ENCODE peak calls at places on chromosomes 13 and 19, in nine cellular contexts. X is PC-9, J is stomach, G is PC-3, L is bronchial epithelial cell, Q is MM.1S, N is AG04450, A is suprapubic skin, U is tibial nerve. V is an unnamed sample.

GRCh38 chr13:89925107-89925506 is 1422.4 kb upstream of the MIR17HG start:
- DNase-seq in X (no peak), J (no peak), G (peak; percentile 53), L (peak; percentile 45), Q (no peak), N (no peak), A (no peak), U (no peak), V (peak; percentile 14)

GRCh38 chr19:7679771-7680605 is 645 bp upstream of the TRAPPC5 start:
- DNase-seq in X (no peak), J (no peak), G (no peak), L (no peak), Q (no peak), N (no peak), A (no peak), U (no peak), V (no peak)

GRCh38 chr13:103431880-103432279 is 365.7 kb upstream of the SLC10A2 start:
- DNase-seq in X (no peak), J (no peak), G (no peak), L (no peak), Q (no peak), N (no peak), A (no peak), U (no peak), V (no peak)

GRCh38 chr13:113923376-113924063 is 50.4 kb downstream of the C13orf46 start:
- DNase-seq in X (no peak), J (no peak), G (no peak), L (no peak), Q (no peak), N (no peak), A (peak; percentile 18), U (no peak), V (no peak)

GRCh38 chr19:38727868-38728660 is 16.2 kb downstream of the CAPN12 start:
- DNase-seq in X (no peak), J (no peak), G (no peak), L (no peak), Q (no peak), N (no peak), A (no peak), U (no peak), V (no peak)

GRCh38 chr19:24159707-24160106 is 72.7 kb downstream of the ZNF254 start:
- DNase-seq in X (peak; percentile 43), J (no peak), G (peak; percentile 49), L (peak; percentile 43), Q (no peak), N (no peak), A (no peak), U (no peak), V (no peak)

GRCh38 chr13:78759704-78760103 is 100.7 kb upstream of the OBI1 start:
- DNase-seq in X (no peak), J (no peak), G (no peak), L (no peak), Q (no peak), N (no peak), A (no peak), U (no peak), V (no peak)

GRCh38 chr19:3149089-3149488 is 13.3 kb downstream of the GNA15 start:
- DNase-seq in X (no peak), J (no peak), G (no peak), L (no peak), Q (no peak), N (no peak), A (no peak), U (no peak), V (no peak)

GRCh38 chr19:53294786-53295441 is 27.4 kb upstream of the VN1R4 start:
- DNase-seq in X (no peak), J (no peak), G (no peak), L (no peak), Q (no peak), N (no peak), A (no peak), U (no peak), V (no peak)

GRCh38 chr13:99340638-99341037 is 33.4 kb upstream of the GPR183 start:
- DNase-seq in X (no peak), J (no peak), G (no peak), L (no peak), Q (no peak), N (no peak), A (no peak), U (no peak), V (no peak)

DNA sequence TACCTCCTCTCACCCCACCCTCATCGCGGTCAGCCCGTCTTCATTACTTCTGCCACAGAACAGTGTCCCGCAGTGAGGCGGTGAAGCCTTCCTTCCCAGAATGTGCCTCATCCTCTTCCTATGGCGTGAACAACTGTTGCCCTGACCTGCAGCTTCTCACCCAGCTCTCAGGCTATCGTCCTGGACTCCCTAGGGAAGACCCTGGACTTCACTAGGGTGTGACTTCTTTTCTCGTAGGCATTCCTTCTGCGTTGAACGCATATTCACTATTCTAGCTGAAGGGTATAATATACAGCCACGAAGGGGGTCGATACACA is 982 bp downstream of the ZNF865 start:
- DNase-seq in X (no peak), J (no peak), G (no peak), L (no peak), Q (no peak), N (no peak), A (no peak), U (no peak), V (no peak)
- TF ChIP-seq CTCF in X (peak; percentile 4), J (no peak), G (no peak), L (no peak), Q (no peak), N (no peak), A (no peak), U (no peak), V (peak; percentile 3)

DNA sequence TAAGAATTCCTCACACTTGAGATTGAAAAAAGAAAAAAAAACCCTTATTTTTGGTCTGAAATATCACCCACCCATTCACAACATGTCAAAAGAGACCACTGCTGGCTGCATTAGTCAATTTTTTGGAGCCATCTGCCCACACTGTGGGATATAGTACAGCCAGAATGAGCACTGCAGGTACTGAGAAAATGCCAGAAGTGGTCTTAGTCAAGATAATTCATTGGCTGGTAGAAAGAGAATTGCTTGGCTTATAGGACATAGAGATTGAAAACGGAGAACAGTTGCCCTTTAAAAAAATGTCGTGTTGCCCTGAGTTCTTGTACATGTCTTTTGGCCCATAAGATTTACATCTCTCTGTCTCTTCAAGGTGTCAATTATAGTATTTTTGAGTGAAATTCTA is 1899.5 kb downstream of the OLFM4 start:
- DNase-seq in X (no peak), J (no peak), G (no peak), L (no peak), Q (no peak), N (no peak), A (no peak), U (no peak), V (no peak)
- TF ChIP-seq CTCF in X (no peak), J (no peak), G (no peak), L (no peak), Q (no peak), N (no peak), A (no peak), U (no peak), V (no peak)

DNA sequence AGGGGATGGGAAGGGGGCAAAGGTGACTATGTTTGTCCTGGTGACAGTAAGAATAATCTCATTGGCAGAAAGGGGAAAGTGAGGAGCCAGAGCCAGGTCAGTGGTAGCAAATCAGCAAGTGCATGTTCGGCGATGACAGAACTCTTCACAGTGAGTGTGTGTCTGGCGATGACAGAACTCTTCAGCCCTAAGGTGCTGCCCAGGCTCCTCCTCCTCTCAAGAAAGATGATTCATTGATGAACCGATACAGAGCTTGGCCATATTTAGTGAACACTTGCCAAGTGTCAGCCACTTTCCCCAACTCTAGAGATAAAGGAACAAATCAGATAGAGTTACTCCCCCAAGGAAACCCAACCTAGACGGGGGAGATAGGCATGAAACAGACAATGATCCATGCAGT is 199.3 kb upstream of the UBL3 start:
- DNase-seq in X (peak; percentile 38), J (no peak), G (peak; percentile 54), L (peak; percentile 73), Q (no peak), N (no peak), A (no peak), U (no peak), V (no peak)
- TF ChIP-seq CTCF in X (no peak), J (no peak), G (no peak), L (no peak), Q (no peak), N (no peak), A (no peak), U (no peak), V (no peak)

GRCh38 chr19:680287-681028 is 4.3 kb downstream of the FSTL3 start:
- DNase-seq in X (peak; percentile 94), J (peak; percentile 100), G (peak; percentile 94), L (peak; percentile 89), Q (peak; percentile 93), N (peak; percentile 97), A (peak; percentile 100), U (peak; percentile 99), V (peak; percentile 100)
- TF ChIP-seq CTCF in X (no peak), J (peak; percentile 27), G (peak; percentile 30), L (peak; percentile 57), Q (peak; percentile 10), N (peak; percentile 29), A (peak; percentile 74), U (peak; percentile 86), V (peak; percentile 66)

GRCh38 chr13:54366728-54367127 is 1338.1 kb downstream of the OLFM4 start:
- DNase-seq in X (no peak), J (no peak), G (no peak), L (no peak), Q (no peak), N (no peak), A (no peak), U (no peak), V (no peak)
- TF ChIP-seq CTCF in X (no peak), J (no peak), G (no peak), L (no peak), Q (no peak), N (no peak), A (no peak), U (no peak), V (no peak)